ENCODE peak calls at places on chromosomes 1 and 21, in four cellular contexts. Q, K, E and Y are unnamed samples.

GRCh38 chr1:16922885-16923431 is 1.2 kb downstream of the CROCC start:
- DNase-seq in Q (peak; percentile 32), K (no peak), E (no peak), Y (no peak)

GRCh38 chr1:42682739-42683529 is 716 bp downstream of the YBX1 start:
- DNase-seq in Q (peak; percentile 27), K (peak; percentile 73), E (peak; percentile 57), Y (peak; percentile 87)

GRCh38 chr1:22496536-22497160 is 45.0 kb downstream of the ZBTB40 start:
- DNase-seq in Q (no peak), K (no peak), E (no peak), Y (no peak)

GRCh38 chr1:6330410-6330827 is 63.1 kb downstream of the ACOT7 start:
- DNase-seq in Q (peak; percentile 78), K (no peak), E (no peak), Y (no peak)

GRCh38 chr1:43565600-43566360 is 35.1 kb downstream of the PTPRF start:
- DNase-seq in Q (peak; percentile 71), K (peak; percentile 65), E (no peak), Y (no peak)

GRCh38 chr1:17520041-17520440 is 19.5 kb upstream of the ARHGEF10L start:
- DNase-seq in Q (no peak), K (no peak), E (peak; percentile 95), Y (peak; percentile 83)

GRCh38 chr1:61285371-61285885 is 203.1 kb downstream of the NFIA start:
- DNase-seq in Q (no peak), K (no peak), E (no peak), Y (no peak)

GRCh38 chr1:32729254-32730046 is 26.9 kb upstream of the SYNC start:
- DNase-seq in Q (no peak), K (no peak), E (no peak), Y (no peak)

GRCh38 chr1:7561331-7561921 is 209.7 kb upstream of the VAMP3 start:
- DNase-seq in Q (no peak), K (peak; percentile 42), E (no peak), Y (no peak)

GRCh38 chr21:36932417-36932816 is 34.1 kb downstream of the HLCS start:
- DNase-seq in Q (no peak), K (no peak), E (no peak), Y (no peak)

GRCh38 chr1:50705699-50706098 is 254.4 kb downstream of the FAF1 start:
- DNase-seq in Q (no peak), K (no peak), E (peak; percentile 64), Y (no peak)

GRCh38 chr1:104878203-104878911 is 1128.7 kb downstream of the AMY1C start:
- DNase-seq in Q (no peak), K (no peak), E (no peak), Y (no peak)